ENCODE peak calls at places on chromosomes 2 and 18, in nine cellular contexts. A, W, Q, U, R, Y, N, K and B are unnamed samples.

GRCh38 chr2:181578829-181579228 is 78.1 kb downstream of the CERKL start:
- DNase-seq in A (no peak), W (no peak), Q (no peak), U (no peak), R (no peak), Y (no peak), N (no peak), K (no peak), B (no peak)

GRCh38 chr18:32373995-32374394 is 96.7 kb downstream of the GAREM1 start:
- DNase-seq in A (no peak), W (no peak), Q (no peak), U (no peak), R (peak), Y (no peak), N (no peak), K (no peak), B (no peak)

GRCh38 chr2:232623768-232624553 is 9.4 kb upstream of the EFHD1 start:
- DNase-seq in A (no peak), W (no peak), Q (no peak), U (no peak), R (no peak), Y (no peak), N (no peak), K (no peak), B (no peak)

GRCh38 chr18:32318581-32318980 is 128.7 kb downstream of the MEP1B start:
- DNase-seq in A (no peak), W (no peak), Q (no peak), U (no peak), R (no peak), Y (no peak), N (no peak), K (no peak), B (no peak)

GRCh38 chr2:150028337-150028736 is 440.8 kb upstream of the MMADHC start:
- DNase-seq in A (no peak), W (no peak), Q (no peak), U (no peak), R (no peak), Y (no peak), N (no peak), K (no peak), B (no peak)

GRCh38 chr2:64018715-64019082 is 529 bp downstream of the VPS54 start:
- DNase-seq in A (peak), W (peak), Q (no peak), U (no peak), R (no peak), Y (peak), N (peak), K (peak), B (peak)

GRCh38 chr18:56563568-56563967 is 74.8 kb downstream of the TXNL1 start:
- DNase-seq in A (no peak), W (peak), Q (no peak), U (no peak), R (no peak), Y (peak), N (no peak), K (no peak), B (no peak)

GRCh38 chr2:216555274-216555673 is 56.6 kb downstream of the RPL37A start:
- DNase-seq in A (no peak), W (no peak), Q (no peak), U (no peak), R (peak), Y (no peak), N (peak), K (no peak), B (no peak)

GRCh38 chr2:161436411-161436810 is 20.3 kb downstream of the TBR1 start:
- DNase-seq in A (no peak), W (no peak), Q (no peak), U (peak), R (peak), Y (no peak), N (no peak), K (no peak), B (no peak)